ENCODE peak calls at places on chromosomes 1 and 21, in five cellular contexts. L is activated naive CD4-positive, alpha-beta T cell treated with anti-CD3 and anti-CD28 coated beads, Interleukin-2, amount 50 U/mL, for 16 hours; I is pancreas; O is GM12865; G is SK-MEL-5. S is an unnamed sample.

GRCh38 chr1:235441159-235441685 is 63.0 kb downstream of the B3GALNT2 start:
- DNase-seq in L (no peak), O (no peak), G (no peak), I (no peak), S (no peak)

GRCh38 chr1:51686450-51686849 is 69.6 kb downstream of the OSBPL9 start:
- DNase-seq in L (no peak), I (no peak), O (no peak), G (no peak), S (no peak)

GRCh38 chr1:110645962-110646735 is 28.6 kb downstream of the KCNA3 start:
- DNase-seq in I (no peak), O (no peak), G (no peak), L (no peak), S (peak)

GRCh38 chr21:33314096-33314495 is 10.7 kb upstream of the IFNAR1 start:
- DNase-seq in O (no peak), I (no peak), G (no peak), L (no peak), S (no peak)

GRCh38 chr1:65429806-65430205 is 9.3 kb downstream of the LEPR start:
- DNase-seq in I (no peak), L (no peak), O (no peak), G (no peak), S (peak)

GRCh38 chr21:31198575-31198974 is 145.5 kb downstream of the TIAM1 start:
- DNase-seq in L (no peak), O (peak), I (no peak), G (peak), S (peak)

GRCh38 chr21:27419153-27419552 is 452.3 kb upstream of the ADAMTS5 start:
- DNase-seq in L (no peak), O (no peak), G (no peak), I (no peak), S (no peak)

GRCh38 chr1:113109908-113110554 is 37.0 kb downstream of the LRIG2 start:
- DNase-seq in I (no peak), L (no peak), O (no peak), G (peak), S (no peak)

GRCh38 chr1:241934181-241934815 is 23.3 kb upstream of the BECN2 start:
- DNase-seq in L (no peak), O (no peak), I (peak), G (no peak), S (no peak)

GRCh38 chr1:117735045-117735992 is 129.5 kb downstream of the TENT5C start:
- DNase-seq in I (no peak), O (peak), L (peak), G (peak), S (peak)

GRCh38 chr1:199859525-199859924 is 168.0 kb upstream of the NR5A2 start:
- DNase-seq in I (no peak), L (no peak), O (no peak), G (no peak), S (peak)

GRCh38 chr1:114554577-114554976 is 26.8 kb downstream of the BCAS2 start:
- DNase-seq in G (no peak), I (no peak), O (no peak), L (no peak), S (no peak)

GRCh38 chr21:38645282-38645681 is 147.0 kb upstream of the ERG start:
- DNase-seq in I (no peak), G (peak), L (no peak), O (no peak), S (peak)

GRCh38 chr1:6554907-6555778 is at the start of gene TAS1R1:
- DNase-seq in G (no peak), O (no peak), I (no peak), L (no peak), S (no peak)

GRCh38 chr1:33660244-33660643 is 187.8 kb downstream of the ZSCAN20 start:
- DNase-seq in L (no peak), O (no peak), G (no peak), I (no peak), S (no peak)

GRCh38 chr1:214551052-214551435 is 358 bp downstream of the PTPN14 start:
- DNase-seq in I (peak), O (no peak), L (no peak), G (no peak), S (no peak)

GRCh38 chr1:98929456-98929855 is 75.2 kb downstream of the PLPPR5 start:
- DNase-seq in O (no peak), G (peak), I (no peak), L (no peak), S (peak)

GRCh38 chr1:32884726-32885125 is 1.6 kb upstream of the HPCA start:
- DNase-seq in G (no peak), I (no peak), L (no peak), O (no peak), S (no peak)

GRCh38 chr1:225973158-225973557 is 26.0 kb downstream of the SDE2 start:
- DNase-seq in O (no peak), I (no peak), L (no peak), G (no peak), S (no peak)

GRCh38 chr1:153353226-153353947 is 4.3 kb upstream of the S100A9 start:
- DNase-seq in G (peak), O (no peak), L (no peak), I (no peak), S (no peak)

GRCh38 chr1:113899101-113899500 is 5.5 kb downstream of the AP4B1 start:
- DNase-seq in O (no peak), I (no peak), L (no peak), G (no peak), S (no peak)

GRCh38 chr1:204578867-204579664 is 62.9 kb downstream of the MDM4 start:
- DNase-seq in L (peak), I (no peak), G (peak), O (peak), S (no peak)

GRCh38 chr1:40662151-40662550 is 3.3 kb downstream of the RIMS3 start:
- DNase-seq in I (no peak), L (no peak), G (no peak), O (no peak), S (no peak)

GRCh38 chr1:198316681-198317080 is 159.9 kb downstream of the NEK7 start:
- DNase-seq in L (no peak), O (no peak), I (no peak), G (peak), S (peak)

GRCh38 chr1:23591460-23592208 is 32.3 kb upstream of the ID3 start:
- DNase-seq in L (peak), O (peak), G (no peak), I (no peak), S (no peak)

GRCh38 chr1:46517010-46517600 is 27.5 kb downstream of the DMBX1 start:
- DNase-seq in G (no peak), I (peak), L (no peak), O (no peak), S (no peak)

GRCh38 chr1:159091547-159092397 is 15.2 kb upstream of the AIM2 start:
- DNase-seq in L (no peak), I (no peak), O (no peak), G (no peak), S (peak)

GRCh38 chr1:85275701-85276289 is 637 bp downstream of the BCL10 start:
- DNase-seq in L (peak), G (no peak), O (peak), I (no peak), S (no peak)

GRCh38 chr1:51690285-51690961 is 73.5 kb downstream of the OSBPL9 start:
- DNase-seq in I (peak), O (no peak), L (no peak), G (peak), S (no peak)

GRCh38 chr1:84442256-84442655 is 36.8 kb upstream of the RPF1 start:
- DNase-seq in G (peak), O (peak), I (no peak), L (no peak), S (peak)

GRCh38 chr1:204104331-204105222 is 31.7 kb downstream of the SOX13 start:
- DNase-seq in L (no peak), O (no peak), I (no peak), G (no peak), S (peak)

GRCh38 chr1:61692155-61692783 is 32.7 kb downstream of the TM2D1 start:
- DNase-seq in G (no peak), O (no peak), I (no peak), L (no peak), S (no peak)

GRCh38 chr21:42716074-42716473 is 62.7 kb downstream of the PDE9A start:
- DNase-seq in O (no peak), G (no peak), I (no peak), L (no peak), S (no peak)

GRCh38 chr1:33378524-33378923 is 52.4 kb downstream of the PHC2 start:
- DNase-seq in O (no peak), L (no peak), I (no peak), G (no peak), S (no peak)

GRCh38 chr1:202130275-202130646 is 7.5 kb downstream of the GPR37L1 start:
- DNase-seq in I (no peak), O (no peak), G (no peak), L (no peak), S (no peak)

GRCh38 chr1:208242829-208243521 is 1.2 kb downstream of the PLXNA2 start:
- DNase-seq in O (no peak), G (no peak), I (no peak), L (peak), S (no peak)

GRCh38 chr1:62294211-62294610 is 25.0 kb downstream of the KANK4 start:
- DNase-seq in O (peak), G (peak), L (no peak), I (no peak), S (no peak)